ENCODE peak calls at places on chromosome 20, in ten cellular contexts. One of them, this sample, is unnamed.

GRCh38 chr20:36606171-36607116 is 865 bp downstream of the RAB5IF start:
- DNase-seq in stimulated activated CD4-positive, alpha-beta T cell treated with anti-CD3 and anti-CD28 coated beads, Interleukin-2, amount 100 ng/mL, for 48 hours: no peak
- DNase-seq in glutamatergic neuron: no peak
- DNase-seq in HuH-7: peak
- DNase-seq in NCI-H1436: no peak
- DNase-seq in ELF-1: peak
- DNase-seq in NCI-H1092 treated with DMSO at 0.1 percent for 48 hours: no peak
- DNase-seq in germinal center: no peak
- DNase-seq in iPS DF 19.7: no peak
- DNase-seq in SK-N-SH: no peak
- DNase-seq in this sample: no peak

GRCh38 chr20:25544760-25545159 is 40.6 kb downstream of the NINL start:
- DNase-seq in ELF-1: no peak
- DNase-seq in stimulated activated CD4-positive, alpha-beta T cell treated with anti-CD3 and anti-CD28 coated beads, Interleukin-2, amount 100 ng/mL, for 48 hours: no peak
- DNase-seq in NCI-H1092 treated with DMSO at 0.1 percent for 48 hours: no peak
- DNase-seq in iPS DF 19.7: no peak
- DNase-seq in SK-N-SH: peak
- DNase-seq in NCI-H1436: no peak
- DNase-seq in glutamatergic neuron: no peak
- DNase-seq in HuH-7: no peak
- DNase-seq in germinal center: no peak
- DNase-seq in this sample: no peak

GRCh38 chr20:37954626-37955025 is 51.7 kb downstream of the VSTM2L start:
- DNase-seq in NCI-H1092 treated with DMSO at 0.1 percent for 48 hours: no peak
- DNase-seq in iPS DF 19.7: no peak
- DNase-seq in germinal center: no peak
- DNase-seq in NCI-H1436: no peak
- DNase-seq in glutamatergic neuron: no peak
- DNase-seq in ELF-1: no peak
- DNase-seq in stimulated activated CD4-positive, alpha-beta T cell treated with anti-CD3 and anti-CD28 coated beads, Interleukin-2, amount 100 ng/mL, for 48 hours: no peak
- DNase-seq in SK-N-SH: no peak
- DNase-seq in HuH-7: no peak
- DNase-seq in this sample: no peak

GRCh38 chr20:51586005-51586440 is 43.5 kb upstream of the NFATC2 start:
- DNase-seq in germinal center: no peak
- DNase-seq in NCI-H1092 treated with DMSO at 0.1 percent for 48 hours: no peak
- DNase-seq in HuH-7: no peak
- DNase-seq in glutamatergic neuron: no peak
- DNase-seq in ELF-1: peak
- DNase-seq in stimulated activated CD4-positive, alpha-beta T cell treated with anti-CD3 and anti-CD28 coated beads, Interleukin-2, amount 100 ng/mL, for 48 hours: no peak
- DNase-seq in SK-N-SH: no peak
- DNase-seq in NCI-H1436: no peak
- DNase-seq in iPS DF 19.7: no peak
- DNase-seq in this sample: no peak

GRCh38 chr20:10505320-10506226 is 70.5 kb downstream of the SLX4IP start:
- DNase-seq in SK-N-SH: no peak
- DNase-seq in HuH-7: no peak
- DNase-seq in NCI-H1436: no peak
- DNase-seq in germinal center: no peak
- DNase-seq in NCI-H1092 treated with DMSO at 0.1 percent for 48 hours: no peak
- DNase-seq in glutamatergic neuron: no peak
- DNase-seq in iPS DF 19.7: no peak
- DNase-seq in stimulated activated CD4-positive, alpha-beta T cell treated with anti-CD3 and anti-CD28 coated beads, Interleukin-2, amount 100 ng/mL, for 48 hours: no peak
- DNase-seq in ELF-1: no peak
- DNase-seq in this sample: no peak

GRCh38 chr20:37007898-37008649 is 56.6 kb upstream of the SAMHD1 start:
- DNase-seq in germinal center: peak
- DNase-seq in HuH-7: peak
- DNase-seq in iPS DF 19.7: no peak
- DNase-seq in NCI-H1436: no peak
- DNase-seq in stimulated activated CD4-positive, alpha-beta T cell treated with anti-CD3 and anti-CD28 coated beads, Interleukin-2, amount 100 ng/mL, for 48 hours: no peak
- DNase-seq in glutamatergic neuron: no peak
- DNase-seq in SK-N-SH: peak
- DNase-seq in NCI-H1092 treated with DMSO at 0.1 percent for 48 hours: no peak
- DNase-seq in ELF-1: no peak
- DNase-seq in this sample: no peak

GRCh38 chr20:31816221-31816620 is 2.9 kb upstream of the MYLK2 start:
- DNase-seq in ELF-1: no peak
- DNase-seq in iPS DF 19.7: no peak
- DNase-seq in glutamatergic neuron: no peak
- DNase-seq in NCI-H1436: no peak
- DNase-seq in germinal center: no peak
- DNase-seq in NCI-H1092 treated with DMSO at 0.1 percent for 48 hours: no peak
- DNase-seq in HuH-7: no peak
- DNase-seq in SK-N-SH: no peak
- DNase-seq in stimulated activated CD4-positive, alpha-beta T cell treated with anti-CD3 and anti-CD28 coated beads, Interleukin-2, amount 100 ng/mL, for 48 hours: no peak
- DNase-seq in this sample: no peak

GRCh38 chr20:47237715-47238114 is 118.8 kb downstream of the ZMYND8 start:
- DNase-seq in NCI-H1092 treated with DMSO at 0.1 percent for 48 hours: no peak
- DNase-seq in NCI-H1436: no peak
- DNase-seq in iPS DF 19.7: no peak
- DNase-seq in glutamatergic neuron: no peak
- DNase-seq in HuH-7: no peak
- DNase-seq in ELF-1: no peak
- DNase-seq in germinal center: no peak
- DNase-seq in SK-N-SH: no peak
- DNase-seq in stimulated activated CD4-positive, alpha-beta T cell treated with anti-CD3 and anti-CD28 coated beads, Interleukin-2, amount 100 ng/mL, for 48 hours: no peak
- DNase-seq in this sample: no peak

GRCh38 chr20:38805958-38806854 is 709 bp downstream of the PPP1R16B start:
- DNase-seq in SK-N-SH: peak
- DNase-seq in germinal center: peak
- DNase-seq in stimulated activated CD4-positive, alpha-beta T cell treated with anti-CD3 and anti-CD28 coated beads, Interleukin-2, amount 100 ng/mL, for 48 hours: no peak
- DNase-seq in glutamatergic neuron: peak
- DNase-seq in ELF-1: no peak
- DNase-seq in iPS DF 19.7: no peak
- DNase-seq in NCI-H1436: no peak
- DNase-seq in NCI-H1092 treated with DMSO at 0.1 percent for 48 hours: peak
- DNase-seq in HuH-7: peak
- DNase-seq in this sample: peak

GRCh38 chr20:49872056-49872455 is 43.3 kb downstream of the SPATA2 start:
- DNase-seq in glutamatergic neuron: no peak
- DNase-seq in SK-N-SH: no peak
- DNase-seq in NCI-H1436: no peak
- DNase-seq in stimulated activated CD4-positive, alpha-beta T cell treated with anti-CD3 and anti-CD28 coated beads, Interleukin-2, amount 100 ng/mL, for 48 hours: no peak
- DNase-seq in NCI-H1092 treated with DMSO at 0.1 percent for 48 hours: no peak
- DNase-seq in ELF-1: peak
- DNase-seq in germinal center: no peak
- DNase-seq in iPS DF 19.7: no peak
- DNase-seq in HuH-7: no peak
- DNase-seq in this sample: no peak

GRCh38 chr20:51303731-51304670 is 238.5 kb downstream of the NFATC2 start:
- DNase-seq in germinal center: no peak
- DNase-seq in stimulated activated CD4-positive, alpha-beta T cell treated with anti-CD3 and anti-CD28 coated beads, Interleukin-2, amount 100 ng/mL, for 48 hours: no peak
- DNase-seq in iPS DF 19.7: no peak
- DNase-seq in glutamatergic neuron: no peak
- DNase-seq in NCI-H1092 treated with DMSO at 0.1 percent for 48 hours: no peak
- DNase-seq in SK-N-SH: no peak
- DNase-seq in NCI-H1436: no peak
- DNase-seq in ELF-1: peak
- DNase-seq in HuH-7: no peak
- DNase-seq in this sample: no peak

GRCh38 chr20:44231713-44232468 is 15.2 kb upstream of the GDAP1L1 start:
- DNase-seq in NCI-H1092 treated with DMSO at 0.1 percent for 48 hours: no peak
- DNase-seq in glutamatergic neuron: no peak
- DNase-seq in iPS DF 19.7: no peak
- DNase-seq in SK-N-SH: no peak
- DNase-seq in stimulated activated CD4-positive, alpha-beta T cell treated with anti-CD3 and anti-CD28 coated beads, Interleukin-2, amount 100 ng/mL, for 48 hours: no peak
- DNase-seq in NCI-H1436: no peak
- DNase-seq in ELF-1: peak
- DNase-seq in germinal center: no peak
- DNase-seq in HuH-7: no peak
- DNase-seq in this sample: no peak

GRCh38 chr20:32168184-32168910 is 39.2 kb downstream of the PLAGL2 start:
- DNase-seq in iPS DF 19.7: no peak
- DNase-seq in NCI-H1436: no peak
- DNase-seq in NCI-H1092 treated with DMSO at 0.1 percent for 48 hours: no peak
- DNase-seq in ELF-1: peak
- DNase-seq in HuH-7: no peak
- DNase-seq in glutamatergic neuron: no peak
- DNase-seq in SK-N-SH: no peak
- DNase-seq in stimulated activated CD4-positive, alpha-beta T cell treated with anti-CD3 and anti-CD28 coated beads, Interleukin-2, amount 100 ng/mL, for 48 hours: no peak
- DNase-seq in germinal center: no peak
- DNase-seq in this sample: no peak

GRCh38 chr20:199996-200395 is 10.5 kb upstream of the DEFB128 start:
- DNase-seq in ELF-1: no peak
- DNase-seq in germinal center: no peak
- DNase-seq in SK-N-SH: no peak
- DNase-seq in NCI-H1092 treated with DMSO at 0.1 percent for 48 hours: no peak
- DNase-seq in iPS DF 19.7: no peak
- DNase-seq in NCI-H1436: no peak
- DNase-seq in glutamatergic neuron: no peak
- DNase-seq in stimulated activated CD4-positive, alpha-beta T cell treated with anti-CD3 and anti-CD28 coated beads, Interleukin-2, amount 100 ng/mL, for 48 hours: no peak
- DNase-seq in HuH-7: no peak
- DNase-seq in this sample: no peak

GRCh38 chr20:50309764-50310672 is 119.4 kb downstream of the CEBPB start:
- DNase-seq in NCI-H1436: no peak
- DNase-seq in germinal center: no peak
- DNase-seq in stimulated activated CD4-positive, alpha-beta T cell treated with anti-CD3 and anti-CD28 coated beads, Interleukin-2, amount 100 ng/mL, for 48 hours: no peak
- DNase-seq in ELF-1: no peak
- DNase-seq in glutamatergic neuron: no peak
- DNase-seq in HuH-7: no peak
- DNase-seq in SK-N-SH: no peak
- DNase-seq in iPS DF 19.7: no peak
- DNase-seq in NCI-H1092 treated with DMSO at 0.1 percent for 48 hours: no peak
- DNase-seq in this sample: no peak

GRCh38 chr20:36501367-36502006 is 39.8 kb upstream of the MYL9 start:
- DNase-seq in ELF-1: no peak
- DNase-seq in glutamatergic neuron: no peak
- DNase-seq in HuH-7: no peak
- DNase-seq in SK-N-SH: no peak
- DNase-seq in NCI-H1436: no peak
- DNase-seq in germinal center: no peak
- DNase-seq in stimulated activated CD4-positive, alpha-beta T cell treated with anti-CD3 and anti-CD28 coated beads, Interleukin-2, amount 100 ng/mL, for 48 hours: no peak
- DNase-seq in NCI-H1092 treated with DMSO at 0.1 percent for 48 hours: no peak
- DNase-seq in iPS DF 19.7: no peak
- DNase-seq in this sample: no peak

GRCh38 chr20:38221041-38221589 is 39.4 kb downstream of the KIAA1755 start:
- DNase-seq in HuH-7: peak
- DNase-seq in iPS DF 19.7: no peak
- DNase-seq in NCI-H1092 treated with DMSO at 0.1 percent for 48 hours: peak
- DNase-seq in glutamatergic neuron: peak
- DNase-seq in stimulated activated CD4-positive, alpha-beta T cell treated with anti-CD3 and anti-CD28 coated beads, Interleukin-2, amount 100 ng/mL, for 48 hours: peak
- DNase-seq in SK-N-SH: peak
- DNase-seq in NCI-H1436: peak
- DNase-seq in ELF-1: peak
- DNase-seq in germinal center: peak
- DNase-seq in this sample: peak

GRCh38 chr20:46207031-46207549 is 89.0 kb downstream of the CD40 start:
- DNase-seq in iPS DF 19.7: no peak
- DNase-seq in germinal center: no peak
- DNase-seq in HuH-7: no peak
- DNase-seq in glutamatergic neuron: no peak
- DNase-seq in NCI-H1092 treated with DMSO at 0.1 percent for 48 hours: no peak
- DNase-seq in ELF-1: no peak
- DNase-seq in stimulated activated CD4-positive, alpha-beta T cell treated with anti-CD3 and anti-CD28 coated beads, Interleukin-2, amount 100 ng/mL, for 48 hours: no peak
- DNase-seq in NCI-H1436: no peak
- DNase-seq in SK-N-SH: no peak
- DNase-seq in this sample: no peak

GRCh38 chr20:62267543-62267942 is 29.2 kb downstream of the OSBPL2 start:
- DNase-seq in NCI-H1436: no peak
- DNase-seq in SK-N-SH: no peak
- DNase-seq in iPS DF 19.7: no peak
- DNase-seq in HuH-7: no peak
- DNase-seq in NCI-H1092 treated with DMSO at 0.1 percent for 48 hours: no peak
- DNase-seq in germinal center: no peak
- DNase-seq in glutamatergic neuron: no peak
- DNase-seq in ELF-1: no peak
- DNase-seq in stimulated activated CD4-positive, alpha-beta T cell treated with anti-CD3 and anti-CD28 coated beads, Interleukin-2, amount 100 ng/mL, for 48 hours: no peak
- DNase-seq in this sample: no peak

GRCh38 chr20:366042-366718 is 14.4 kb upstream of the TRIB3 start:
- DNase-seq in HuH-7: no peak
- DNase-seq in glutamatergic neuron: no peak
- DNase-seq in stimulated activated CD4-positive, alpha-beta T cell treated with anti-CD3 and anti-CD28 coated beads, Interleukin-2, amount 100 ng/mL, for 48 hours: no peak
- DNase-seq in SK-N-SH: no peak
- DNase-seq in germinal center: no peak
- DNase-seq in NCI-H1436: no peak
- DNase-seq in ELF-1: peak
- DNase-seq in NCI-H1092 treated with DMSO at 0.1 percent for 48 hours: no peak
- DNase-seq in iPS DF 19.7: no peak
- DNase-seq in this sample: no peak

GRCh38 chr20:57004416-57004815 is 262.0 kb downstream of the BMP7 start:
- DNase-seq in NCI-H1092 treated with DMSO at 0.1 percent for 48 hours: no peak
- DNase-seq in iPS DF 19.7: no peak
- DNase-seq in HuH-7: no peak
- DNase-seq in glutamatergic neuron: no peak
- DNase-seq in NCI-H1436: no peak
- DNase-seq in SK-N-SH: no peak
- DNase-seq in stimulated activated CD4-positive, alpha-beta T cell treated with anti-CD3 and anti-CD28 coated beads, Interleukin-2, amount 100 ng/mL, for 48 hours: no peak
- DNase-seq in germinal center: no peak
- DNase-seq in ELF-1: peak
- DNase-seq in this sample: no peak

GRCh38 chr20:53643031-53643832 is 49.6 kb upstream of the ZNF217 start:
- DNase-seq in stimulated activated CD4-positive, alpha-beta T cell treated with anti-CD3 and anti-CD28 coated beads, Interleukin-2, amount 100 ng/mL, for 48 hours: peak
- DNase-seq in NCI-H1436: no peak
- DNase-seq in NCI-H1092 treated with DMSO at 0.1 percent for 48 hours: no peak
- DNase-seq in germinal center: peak
- DNase-seq in iPS DF 19.7: no peak
- DNase-seq in SK-N-SH: no peak
- DNase-seq in glutamatergic neuron: no peak
- DNase-seq in HuH-7: peak
- DNase-seq in ELF-1: no peak
- DNase-seq in this sample: no peak

GRCh38 chr20:32792316-32792715 is 27.4 kb upstream of the MAPRE1 start:
- DNase-seq in iPS DF 19.7: no peak
- DNase-seq in NCI-H1092 treated with DMSO at 0.1 percent for 48 hours: no peak
- DNase-seq in NCI-H1436: no peak
- DNase-seq in HuH-7: peak
- DNase-seq in glutamatergic neuron: no peak
- DNase-seq in ELF-1: no peak
- DNase-seq in stimulated activated CD4-positive, alpha-beta T cell treated with anti-CD3 and anti-CD28 coated beads, Interleukin-2, amount 100 ng/mL, for 48 hours: no peak
- DNase-seq in germinal center: peak
- DNase-seq in SK-N-SH: no peak
- DNase-seq in this sample: no peak

GRCh38 chr20:17504326-17504897 is 26.8 kb downstream of the BFSP1 start:
- DNase-seq in ELF-1: peak
- DNase-seq in NCI-H1092 treated with DMSO at 0.1 percent for 48 hours: no peak
- DNase-seq in germinal center: no peak
- DNase-seq in iPS DF 19.7: no peak
- DNase-seq in HuH-7: no peak
- DNase-seq in SK-N-SH: peak
- DNase-seq in stimulated activated CD4-positive, alpha-beta T cell treated with anti-CD3 and anti-CD28 coated beads, Interleukin-2, amount 100 ng/mL, for 48 hours: no peak
- DNase-seq in glutamatergic neuron: no peak
- DNase-seq in NCI-H1436: no peak
- DNase-seq in this sample: no peak

GRCh38 chr20:6993526-6993925 is 226.0 kb downstream of the BMP2 start:
- DNase-seq in iPS DF 19.7: no peak
- DNase-seq in stimulated activated CD4-positive, alpha-beta T cell treated with anti-CD3 and anti-CD28 coated beads, Interleukin-2, amount 100 ng/mL, for 48 hours: no peak
- DNase-seq in SK-N-SH: no peak
- DNase-seq in germinal center: no peak
- DNase-seq in NCI-H1436: no peak
- DNase-seq in HuH-7: no peak
- DNase-seq in NCI-H1092 treated with DMSO at 0.1 percent for 48 hours: no peak
- DNase-seq in glutamatergic neuron: no peak
- DNase-seq in ELF-1: no peak
- DNase-seq in this sample: no peak

GRCh38 chr20:33757458-33757857 is 25.7 kb downstream of the ZNF341 start:
- DNase-seq in NCI-H1436: no peak
- DNase-seq in iPS DF 19.7: no peak
- DNase-seq in HuH-7: no peak
- DNase-seq in NCI-H1092 treated with DMSO at 0.1 percent for 48 hours: no peak
- DNase-seq in glutamatergic neuron: no peak
- DNase-seq in ELF-1: no peak
- DNase-seq in germinal center: no peak
- DNase-seq in stimulated activated CD4-positive, alpha-beta T cell treated with anti-CD3 and anti-CD28 coated beads, Interleukin-2, amount 100 ng/mL, for 48 hours: no peak
- DNase-seq in SK-N-SH: no peak
- DNase-seq in this sample: no peak

GRCh38 chr20:45266977-45267376 is 12.6 kb upstream of the SLPI start:
- DNase-seq in iPS DF 19.7: no peak
- DNase-seq in HuH-7: no peak
- DNase-seq in ELF-1: no peak
- DNase-seq in glutamatergic neuron: no peak
- DNase-seq in NCI-H1436: no peak
- DNase-seq in NCI-H1092 treated with DMSO at 0.1 percent for 48 hours: no peak
- DNase-seq in SK-N-SH: no peak
- DNase-seq in stimulated activated CD4-positive, alpha-beta T cell treated with anti-CD3 and anti-CD28 coated beads, Interleukin-2, amount 100 ng/mL, for 48 hours: no peak
- DNase-seq in germinal center: no peak
- DNase-seq in this sample: no peak

GRCh38 chr20:63973636-63974401 is 4.1 kb upstream of the ZNF512B start:
- DNase-seq in NCI-H1092 treated with DMSO at 0.1 percent for 48 hours: peak
- DNase-seq in SK-N-SH: peak
- DNase-seq in glutamatergic neuron: peak
- DNase-seq in iPS DF 19.7: no peak
- DNase-seq in stimulated activated CD4-positive, alpha-beta T cell treated with anti-CD3 and anti-CD28 coated beads, Interleukin-2, amount 100 ng/mL, for 48 hours: peak
- DNase-seq in ELF-1: peak
- DNase-seq in HuH-7: peak
- DNase-seq in germinal center: peak
- DNase-seq in NCI-H1436: peak
- DNase-seq in this sample: peak

This sample was measured in NCI-H1930.